ENCODE peak calls at places on chromosome 1, in ten cellular contexts. U is Daoy; H is stimulated activated CD4-positive, alpha-beta T cell treated with anti-CD3 and anti-CD28 coated beads, TNF-alpha, amount 100 ng/mL, for 1 hour; P is transverse colon; J is COR-L47; C is NCI-H446; M is islet precursor cell; F is activated effector memory CD4-positive, alpha-beta T cell treated with anti-CD3 and anti-CD28 coated beads, Interleukin-2, amount 50 U/mL, for 16 hours; W is HFFc6; B is Calu3. Q is an unnamed sample.

GRCh38 chr1:19007491-19008441 is 51.3 kb upstream of the IFFO2 start:
- DNase-seq in U (peak; percentile 60), H (no peak), P (no peak), J (no peak), C (no peak), M (no peak), F (no peak), W (no peak), B (peak; percentile 47), Q (no peak)

GRCh38 chr1:205232122-205232820 is 4.5 kb downstream of the TMCC2 start:
- DNase-seq in U (no peak), H (no peak), P (no peak), J (no peak), C (no peak), M (no peak), F (no peak), W (no peak), B (no peak), Q (peak; percentile 38)

GRCh38 chr1:22607154-22607553 is 29.3 kb upstream of the C1QA start:
- DNase-seq in U (no peak), H (no peak), P (no peak), J (no peak), C (no peak), M (no peak), F (no peak), W (no peak), B (no peak), Q (no peak)

GRCh38 chr1:247281001-247281574 is 25.2 kb downstream of the VN1R5 start:
- DNase-seq in U (peak; percentile 41), H (no peak), P (no peak), J (no peak), C (no peak), M (no peak), F (no peak), W (no peak), B (no peak), Q (no peak)

GRCh38 chr1:204319027-204319426 is 40.7 kb downstream of the PLEKHA6 start:
- DNase-seq in U (no peak), H (no peak), P (no peak), J (no peak), C (no peak), M (no peak), F (no peak), W (no peak), B (no peak), Q (no peak)

GRCh38 chr1:178918955-178919354 is 48.1 kb upstream of the ANGPTL1 start:
- DNase-seq in U (no peak), H (no peak), P (no peak), J (no peak), C (no peak), M (no peak), F (no peak), W (no peak), B (no peak), Q (no peak)

GRCh38 chr1:187157115-187157514 is 328.4 kb downstream of the PLA2G4A start:
- DNase-seq in U (no peak), H (no peak), P (no peak), J (no peak), C (no peak), M (no peak), F (no peak), W (no peak), B (no peak), Q (no peak)

GRCh38 chr1:204443871-204444581 is 32.4 kb upstream of the PPP1R15B start:
- DNase-seq in U (peak; percentile 67), H (no peak), P (no peak), J (no peak), C (no peak), M (no peak), F (no peak), W (no peak), B (peak; percentile 29), Q (no peak)

Q was measured in cardiac septum.